ENCODE peak calls at places on chromosomes 16 and 17, in four cellular contexts. One of them, this sample, is unnamed.

GRCh38 chr17:45782889-45783592 is 1.1 kb upstream of the CRHR1 start:
- DNase-seq in ELR: no peak
- DNase-seq in KBM-7: peak; percentile 37
- DNase-seq in activated CD4-positive, alpha-beta T cell treated with anti-CD3 and anti-CD28 coated beads, Interleukin-2, amount 10 ng/mL, durations not matched to agents 7 days and 5 days: no peak
- DNase-seq in this sample: no peak

GRCh38 chr16:25796239-25796638 is 104.5 kb downstream of the HS3ST4 start:
- DNase-seq in ELR: no peak
- DNase-seq in activated CD4-positive, alpha-beta T cell treated with anti-CD3 and anti-CD28 coated beads, Interleukin-2, amount 10 ng/mL, durations not matched to agents 7 days and 5 days: no peak
- DNase-seq in KBM-7: no peak
- DNase-seq in this sample: no peak

GRCh38 chr17:58381124-58381838 is 29.3 kb upstream of the SUPT4H1 start:
- DNase-seq in activated CD4-positive, alpha-beta T cell treated with anti-CD3 and anti-CD28 coated beads, Interleukin-2, amount 10 ng/mL, durations not matched to agents 7 days and 5 days: no peak
- DNase-seq in KBM-7: no peak
- DNase-seq in ELR: no peak
- DNase-seq in this sample: no peak

GRCh38 chr17:48814504-48814903 is 2.5 kb downstream of the TTLL6 start:
- DNase-seq in ELR: peak; percentile 73
- DNase-seq in activated CD4-positive, alpha-beta T cell treated with anti-CD3 and anti-CD28 coated beads, Interleukin-2, amount 10 ng/mL, durations not matched to agents 7 days and 5 days: peak; percentile 72
- DNase-seq in KBM-7: peak; percentile 56
- DNase-seq in this sample: peak; percentile 49

GRCh38 chr17:3917391-3917931 is 1.2 kb upstream of the P2RX1 start:
- DNase-seq in activated CD4-positive, alpha-beta T cell treated with anti-CD3 and anti-CD28 coated beads, Interleukin-2, amount 10 ng/mL, durations not matched to agents 7 days and 5 days: no peak
- DNase-seq in KBM-7: no peak
- DNase-seq in ELR: peak; percentile 25
- DNase-seq in this sample: no peak

GRCh38 chr16:23949630-23950290 is 114.0 kb downstream of the PRKCB start:
- DNase-seq in activated CD4-positive, alpha-beta T cell treated with anti-CD3 and anti-CD28 coated beads, Interleukin-2, amount 10 ng/mL, durations not matched to agents 7 days and 5 days: peak; percentile 80
- DNase-seq in KBM-7: peak; percentile 84
- DNase-seq in ELR: no peak
- DNase-seq in this sample: peak; percentile 95

GRCh38 chr17:82658331-82658730 is 10.1 kb upstream of the WDR45B start:
- DNase-seq in KBM-7: no peak
- DNase-seq in activated CD4-positive, alpha-beta T cell treated with anti-CD3 and anti-CD28 coated beads, Interleukin-2, amount 10 ng/mL, durations not matched to agents 7 days and 5 days: no peak
- DNase-seq in ELR: no peak
- DNase-seq in this sample: no peak

GRCh38 chr16:90057738-90058173 is 19.4 kb downstream of the PRDM7 start:
- DNase-seq in ELR: peak; percentile 90
- DNase-seq in activated CD4-positive, alpha-beta T cell treated with anti-CD3 and anti-CD28 coated beads, Interleukin-2, amount 10 ng/mL, durations not matched to agents 7 days and 5 days: no peak
- DNase-seq in KBM-7: peak; percentile 86
- DNase-seq in this sample: no peak

GRCh38 chr17:39564201-39564828 is 43.4 kb downstream of the NEUROD2 start:
- DNase-seq in activated CD4-positive, alpha-beta T cell treated with anti-CD3 and anti-CD28 coated beads, Interleukin-2, amount 10 ng/mL, durations not matched to agents 7 days and 5 days: no peak
- DNase-seq in ELR: peak; percentile 11
- DNase-seq in KBM-7: no peak
- DNase-seq in this sample: no peak

GRCh38 chr17:19979917-19980770 is 2.5 kb upstream of the AKAP10 start:
- DNase-seq in activated CD4-positive, alpha-beta T cell treated with anti-CD3 and anti-CD28 coated beads, Interleukin-2, amount 10 ng/mL, durations not matched to agents 7 days and 5 days: no peak
- DNase-seq in ELR: no peak
- DNase-seq in KBM-7: peak; percentile 89
- DNase-seq in this sample: no peak

GRCh38 chr17:8479431-8479947 is 43.8 kb downstream of the NDEL1 start:
- DNase-seq in ELR: peak; percentile 16
- DNase-seq in KBM-7: no peak
- DNase-seq in activated CD4-positive, alpha-beta T cell treated with anti-CD3 and anti-CD28 coated beads, Interleukin-2, amount 10 ng/mL, durations not matched to agents 7 days and 5 days: no peak
- DNase-seq in this sample: no peak

GRCh38 chr17:37055511-37055910 is 106.8 kb downstream of the AATF start:
- DNase-seq in KBM-7: no peak
- DNase-seq in activated CD4-positive, alpha-beta T cell treated with anti-CD3 and anti-CD28 coated beads, Interleukin-2, amount 10 ng/mL, durations not matched to agents 7 days and 5 days: no peak
- DNase-seq in ELR: no peak
- DNase-seq in this sample: no peak

GRCh38 chr17:44293509-44294226 is 14.7 kb upstream of the RUNDC3A start:
- DNase-seq in KBM-7: no peak
- DNase-seq in ELR: no peak
- DNase-seq in activated CD4-positive, alpha-beta T cell treated with anti-CD3 and anti-CD28 coated beads, Interleukin-2, amount 10 ng/mL, durations not matched to agents 7 days and 5 days: no peak
- DNase-seq in this sample: no peak

GRCh38 chr16:68658258-68658973 is 13.3 kb downstream of the CDH3 start:
- DNase-seq in activated CD4-positive, alpha-beta T cell treated with anti-CD3 and anti-CD28 coated beads, Interleukin-2, amount 10 ng/mL, durations not matched to agents 7 days and 5 days: no peak
- DNase-seq in KBM-7: no peak
- DNase-seq in ELR: peak; percentile 97
- DNase-seq in this sample: no peak

GRCh38 chr17:63041251-63041650 is 75.2 kb downstream of the TANC2 start:
- DNase-seq in ELR: no peak
- DNase-seq in KBM-7: no peak
- DNase-seq in activated CD4-positive, alpha-beta T cell treated with anti-CD3 and anti-CD28 coated beads, Interleukin-2, amount 10 ng/mL, durations not matched to agents 7 days and 5 days: no peak
- DNase-seq in this sample: no peak

GRCh38 chr16:57590654-57591085 is 37.8 kb upstream of the ADGRG1 start:
- DNase-seq in activated CD4-positive, alpha-beta T cell treated with anti-CD3 and anti-CD28 coated beads, Interleukin-2, amount 10 ng/mL, durations not matched to agents 7 days and 5 days: no peak
- DNase-seq in KBM-7: peak; percentile 41
- DNase-seq in ELR: peak; percentile 89
- DNase-seq in this sample: no peak

GRCh38 chr16:4494746-4495490 is 18.7 kb downstream of the HMOX2 start:
- DNase-seq in KBM-7: no peak
- DNase-seq in activated CD4-positive, alpha-beta T cell treated with anti-CD3 and anti-CD28 coated beads, Interleukin-2, amount 10 ng/mL, durations not matched to agents 7 days and 5 days: no peak
- DNase-seq in ELR: peak; percentile 91
- DNase-seq in this sample: no peak

GRCh38 chr16:69833791-69834282 is 71.7 kb downstream of the WWP2 start:
- DNase-seq in ELR: no peak
- DNase-seq in KBM-7: no peak
- DNase-seq in activated CD4-positive, alpha-beta T cell treated with anti-CD3 and anti-CD28 coated beads, Interleukin-2, amount 10 ng/mL, durations not matched to agents 7 days and 5 days: no peak
- DNase-seq in this sample: no peak

GRCh38 chr16:8855972-8856371 is 12.8 kb downstream of the CARHSP1 start:
- DNase-seq in activated CD4-positive, alpha-beta T cell treated with anti-CD3 and anti-CD28 coated beads, Interleukin-2, amount 10 ng/mL, durations not matched to agents 7 days and 5 days: no peak
- DNase-seq in ELR: no peak
- DNase-seq in KBM-7: no peak
- DNase-seq in this sample: no peak

GRCh38 chr16:79110953-79111352 is 489.6 kb downstream of the MAF start:
- DNase-seq in KBM-7: no peak
- DNase-seq in ELR: no peak
- DNase-seq in activated CD4-positive, alpha-beta T cell treated with anti-CD3 and anti-CD28 coated beads, Interleukin-2, amount 10 ng/mL, durations not matched to agents 7 days and 5 days: no peak
- DNase-seq in this sample: no peak

GRCh38 chr17:39130205-39130604 is 21.2 kb downstream of the PLXDC1 start:
- DNase-seq in activated CD4-positive, alpha-beta T cell treated with anti-CD3 and anti-CD28 coated beads, Interleukin-2, amount 10 ng/mL, durations not matched to agents 7 days and 5 days: no peak
- DNase-seq in ELR: no peak
- DNase-seq in KBM-7: no peak
- DNase-seq in this sample: no peak

GRCh38 chr16:81873843-81874752 is 95.0 kb downstream of the PLCG2 start:
- DNase-seq in activated CD4-positive, alpha-beta T cell treated with anti-CD3 and anti-CD28 coated beads, Interleukin-2, amount 10 ng/mL, durations not matched to agents 7 days and 5 days: peak; percentile 59
- DNase-seq in KBM-7: peak; percentile 59
- DNase-seq in ELR: peak; percentile 72
- DNase-seq in this sample: peak; percentile 43

GRCh38 chr16:84511180-84511800 is 6.8 kb upstream of the MEAK7 start:
- DNase-seq in ELR: peak; percentile 91
- DNase-seq in KBM-7: peak; percentile 86
- DNase-seq in activated CD4-positive, alpha-beta T cell treated with anti-CD3 and anti-CD28 coated beads, Interleukin-2, amount 10 ng/mL, durations not matched to agents 7 days and 5 days: peak; percentile 90
- DNase-seq in this sample: peak; percentile 75

GRCh38 chr16:3465301-3465700 is 21.8 kb downstream of the NAA60 start:
- DNase-seq in KBM-7: no peak
- DNase-seq in activated CD4-positive, alpha-beta T cell treated with anti-CD3 and anti-CD28 coated beads, Interleukin-2, amount 10 ng/mL, durations not matched to agents 7 days and 5 days: no peak
- DNase-seq in ELR: no peak
- DNase-seq in this sample: no peak

GRCh38 chr16:16917201-16917600 is 538.3 kb downstream of the NPIPA7 start:
- DNase-seq in activated CD4-positive, alpha-beta T cell treated with anti-CD3 and anti-CD28 coated beads, Interleukin-2, amount 10 ng/mL, durations not matched to agents 7 days and 5 days: no peak
- DNase-seq in KBM-7: no peak
- DNase-seq in ELR: no peak
- DNase-seq in this sample: no peak

GRCh38 chr16:77158293-77158692 is 32.7 kb upstream of the MON1B start:
- DNase-seq in KBM-7: no peak
- DNase-seq in activated CD4-positive, alpha-beta T cell treated with anti-CD3 and anti-CD28 coated beads, Interleukin-2, amount 10 ng/mL, durations not matched to agents 7 days and 5 days: no peak
- DNase-seq in ELR: no peak
- DNase-seq in this sample: no peak

GRCh38 chr17:41416478-41416877 is 7.9 kb downstream of the KRT37 start:
- DNase-seq in activated CD4-positive, alpha-beta T cell treated with anti-CD3 and anti-CD28 coated beads, Interleukin-2, amount 10 ng/mL, durations not matched to agents 7 days and 5 days: no peak
- DNase-seq in ELR: no peak
- DNase-seq in KBM-7: no peak
- DNase-seq in this sample: no peak

GRCh38 chr16:12613131-12613991 is 190.3 kb downstream of the CPPED1 start:
- DNase-seq in KBM-7: peak; percentile 48
- DNase-seq in activated CD4-positive, alpha-beta T cell treated with anti-CD3 and anti-CD28 coated beads, Interleukin-2, amount 10 ng/mL, durations not matched to agents 7 days and 5 days: peak; percentile 63
- DNase-seq in ELR: peak; percentile 82
- DNase-seq in this sample: peak; percentile 83

This sample was measured in Jurkat, Clone E6-1.